ENCODE peak calls at places on chromosomes 13 and 19, in five cellular contexts. One of them, this sample, is unnamed.

GRCh38 chr19:42244452-42245220 is 2.2 kb upstream of the GSK3A start:
- DNase-seq in H1: peak; percentile 92
- DNase-seq in IMR-90: peak; percentile 93
- DNase-seq in colonic mucosa: peak; percentile 95
- DNase-seq in NB4: peak; percentile 93
- DNase-seq in this sample: peak; percentile 98

GRCh38 chr19:40519352-40520322 is 52.8 kb downstream of the SPTBN4 start:
- DNase-seq in H1: peak; percentile 77
- DNase-seq in IMR-90: peak; percentile 40
- DNase-seq in colonic mucosa: peak; percentile 27
- DNase-seq in NB4: no peak
- DNase-seq in this sample: peak; percentile 18

GRCh38 chr13:48412881-48413351 is at the start of gene LPAR6:
- DNase-seq in H1: no peak
- DNase-seq in IMR-90: peak; percentile 73
- DNase-seq in colonic mucosa: peak; percentile 42
- DNase-seq in NB4: peak; percentile 67
- DNase-seq in this sample: peak; percentile 70

GRCh38 chr13:114249062-114249461 is 14.4 kb downstream of the CDC16 start:
- DNase-seq in H1: peak; percentile 36
- DNase-seq in IMR-90: no peak
- DNase-seq in colonic mucosa: peak; percentile 33
- DNase-seq in NB4: no peak
- DNase-seq in this sample: no peak

GRCh38 chr13:45492538-45492937 is 27.8 kb downstream of the COG3 start:
- DNase-seq in H1: no peak
- DNase-seq in IMR-90: peak; percentile 79
- DNase-seq in colonic mucosa: no peak
- DNase-seq in NB4: no peak
- DNase-seq in this sample: peak; percentile 32

GRCh38 chr19:4689403-4689802 is 19.3 kb upstream of the MYDGF start:
- DNase-seq in H1: no peak
- DNase-seq in IMR-90: no peak
- DNase-seq in colonic mucosa: no peak
- DNase-seq in NB4: no peak
- DNase-seq in this sample: no peak

GRCh38 chr13:97307882-97308624 is 85.9 kb downstream of the MBNL2 start:
- DNase-seq in H1: no peak
- DNase-seq in IMR-90: peak; percentile 68
- DNase-seq in colonic mucosa: no peak
- DNase-seq in NB4: no peak
- DNase-seq in this sample: peak; percentile 78

GRCh38 chr13:37485766-37486165 is 112.8 kb downstream of the POSTN start:
- DNase-seq in H1: no peak
- DNase-seq in IMR-90: peak; percentile 33
- DNase-seq in colonic mucosa: no peak
- DNase-seq in NB4: no peak
- DNase-seq in this sample: no peak

GRCh38 chr19:6842871-6843607 is 44.3 kb upstream of the ADGRE1 start:
- DNase-seq in H1: no peak
- DNase-seq in IMR-90: no peak
- DNase-seq in colonic mucosa: no peak
- DNase-seq in NB4: no peak
- DNase-seq in this sample: no peak

GRCh38 chr13:33034061-33034460 is 17.8 kb downstream of the KL start:
- DNase-seq in H1: no peak
- DNase-seq in IMR-90: no peak
- DNase-seq in colonic mucosa: no peak
- DNase-seq in NB4: no peak
- DNase-seq in this sample: no peak

GRCh38 chr19:38839816-38840582 is 8.4 kb upstream of the ECH1 start:
- DNase-seq in H1: no peak
- DNase-seq in IMR-90: peak; percentile 40
- DNase-seq in colonic mucosa: no peak
- DNase-seq in NB4: no peak
- DNase-seq in this sample: no peak

GRCh38 chr13:73299787-73300186 is 241.0 kb downstream of the KLF5 start:
- DNase-seq in H1: no peak
- DNase-seq in IMR-90: peak; percentile 50
- DNase-seq in colonic mucosa: no peak
- DNase-seq in NB4: no peak
- DNase-seq in this sample: no peak

GRCh38 chr13:40518481-40518882 is 148.0 kb downstream of the FOXO1 start:
- DNase-seq in H1: peak; percentile 28
- DNase-seq in IMR-90: no peak
- DNase-seq in colonic mucosa: no peak
- DNase-seq in NB4: no peak
- DNase-seq in this sample: no peak

GRCh38 chr13:42968906-42969305 is 23.1 kb downstream of the EPSTI1 start:
- DNase-seq in H1: peak; percentile 67
- DNase-seq in IMR-90: no peak
- DNase-seq in colonic mucosa: peak; percentile 87
- DNase-seq in NB4: no peak
- DNase-seq in this sample: no peak

GRCh38 chr19:45638930-45639729 is at the start of gene EML2:
- DNase-seq in H1: peak; percentile 86
- DNase-seq in IMR-90: no peak
- DNase-seq in colonic mucosa: peak; percentile 78
- DNase-seq in NB4: peak; percentile 47
- DNase-seq in this sample: peak; percentile 56

GRCh38 chr19:33247441-33247819 is 21.8 kb upstream of the SLC7A10 start:
- DNase-seq in H1: no peak
- DNase-seq in IMR-90: no peak
- DNase-seq in colonic mucosa: no peak
- DNase-seq in NB4: no peak
- DNase-seq in this sample: no peak

GRCh38 chr13:80082396-80083096 is 258.4 kb downstream of the SPRY2 start:
- DNase-seq in H1: no peak
- DNase-seq in IMR-90: peak; percentile 74
- DNase-seq in colonic mucosa: no peak
- DNase-seq in NB4: no peak
- DNase-seq in this sample: peak; percentile 68

GRCh38 chr13:71137106-71137505 is 729.9 kb downstream of the DACH1 start:
- DNase-seq in H1: no peak
- DNase-seq in IMR-90: no peak
- DNase-seq in colonic mucosa: no peak
- DNase-seq in NB4: no peak
- DNase-seq in this sample: no peak

GRCh38 chr13:112838038-112838965 is 130.7 kb upstream of the MCF2L start:
- DNase-seq in H1: no peak
- DNase-seq in IMR-90: no peak
- DNase-seq in colonic mucosa: no peak
- DNase-seq in NB4: no peak
- DNase-seq in this sample: no peak

GRCh38 chr13:51549050-51549449 is 35.2 kb upstream of the WDFY2 start:
- DNase-seq in H1: no peak
- DNase-seq in IMR-90: no peak
- DNase-seq in colonic mucosa: no peak
- DNase-seq in NB4: peak; percentile 98
- DNase-seq in this sample: no peak

GRCh38 chr13:51551446-51551845 is 32.8 kb upstream of the WDFY2 start:
- DNase-seq in H1: no peak
- DNase-seq in IMR-90: no peak
- DNase-seq in colonic mucosa: no peak
- DNase-seq in NB4: no peak
- DNase-seq in this sample: no peak

GRCh38 chr13:51547425-51548176 is 36.7 kb upstream of the WDFY2 start:
- DNase-seq in H1: no peak
- DNase-seq in IMR-90: no peak
- DNase-seq in colonic mucosa: no peak
- DNase-seq in NB4: no peak
- DNase-seq in this sample: no peak

GRCh38 chr13:51550151-51550550 is 34.1 kb upstream of the WDFY2 start:
- DNase-seq in H1: no peak
- DNase-seq in IMR-90: no peak
- DNase-seq in colonic mucosa: no peak
- DNase-seq in NB4: peak; percentile 68
- DNase-seq in this sample: no peak

DNA sequence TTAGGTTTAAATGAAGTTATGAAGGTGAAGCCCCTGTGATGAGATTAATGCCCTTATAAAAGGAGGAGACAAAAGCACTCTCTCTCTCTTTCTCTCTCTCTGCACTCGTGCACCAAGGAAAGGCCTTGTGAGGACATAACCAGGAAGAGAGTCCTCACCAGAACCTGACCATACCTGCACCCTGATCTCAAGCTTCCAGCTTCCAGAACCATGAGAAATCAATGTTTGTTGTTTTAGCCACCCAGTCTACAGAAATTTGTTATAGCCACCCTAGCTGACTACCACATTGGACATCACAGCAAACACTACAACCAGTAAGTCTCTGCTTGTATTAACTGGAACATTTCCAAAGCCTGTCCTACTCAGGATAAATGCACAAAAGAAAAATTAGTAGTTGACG is 34.7 kb upstream of the WDFY2 start:
- DNase-seq in H1: no peak
- DNase-seq in IMR-90: no peak
- DNase-seq in colonic mucosa: no peak
- DNase-seq in NB4: no peak
- DNase-seq in this sample: no peak
- TF ChIP-seq CTCF in H1: no peak
- TF ChIP-seq CTCF in IMR-90: no peak
- TF ChIP-seq CTCF in colonic mucosa: no peak
- TF ChIP-seq CTCF in NB4: no peak
- TF ChIP-seq CTCF in this sample: no peak

DNA sequence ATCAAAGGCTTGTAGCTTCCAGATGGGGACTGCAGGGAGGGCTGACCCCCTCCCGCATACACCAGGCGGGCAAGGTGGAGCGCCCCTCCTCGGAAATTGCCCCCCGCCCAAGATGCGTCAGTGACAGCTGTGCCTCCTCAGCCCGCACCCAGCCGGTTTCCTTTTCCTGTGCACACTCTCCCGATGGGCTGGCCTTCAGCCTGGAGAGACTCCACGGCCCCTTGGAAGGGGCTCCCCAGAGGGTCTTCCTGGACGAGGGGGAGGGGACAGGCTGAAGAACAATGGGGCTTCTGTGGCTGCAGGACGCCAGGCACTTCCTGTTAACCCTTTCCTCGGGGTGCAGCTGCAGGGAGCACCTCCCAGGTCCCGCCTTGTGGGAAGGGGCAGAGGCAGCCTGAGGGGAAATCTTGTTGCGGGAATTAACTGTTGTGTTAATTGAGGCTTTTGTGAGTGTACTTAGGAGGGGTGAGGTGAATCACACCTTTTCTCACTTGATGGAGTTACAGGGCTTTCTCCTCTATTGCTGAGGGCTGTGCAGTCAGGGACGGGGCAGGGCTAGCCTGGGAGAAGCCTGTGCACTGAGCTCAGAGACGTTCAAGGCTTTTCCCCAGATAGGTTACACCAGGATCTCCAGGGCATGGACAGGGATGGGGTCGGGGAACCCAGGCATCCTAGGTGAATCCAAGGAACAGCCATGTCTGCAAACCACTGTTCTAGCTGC is 14.3 kb downstream of the IER2 start:
- DNase-seq in H1: peak; percentile 89
- DNase-seq in IMR-90: peak; percentile 61
- DNase-seq in colonic mucosa: peak; percentile 81
- DNase-seq in NB4: peak; percentile 82
- DNase-seq in this sample: peak; percentile 72
- H3K4me3 ChIP-seq in H1: peak overlapping the region; percentile 51
- H3K4me3 ChIP-seq in IMR-90: no peak overlapping the region
- H3K4me3 ChIP-seq in colonic mucosa: peak overlapping the region; percentile 30
- H3K4me3 ChIP-seq in NB4: no peak overlapping the region
- H3K4me3 ChIP-seq in this sample: peak overlapping the region; percentile 22

GRCh38 chr19:47362321-47362720 is 13.2 kb downstream of the DHX34 start:
- DNase-seq in H1: no peak
- DNase-seq in IMR-90: no peak
- DNase-seq in colonic mucosa: no peak
- DNase-seq in NB4: no peak
- DNase-seq in this sample: no peak

GRCh38 chr19:47357788-47358680 is 8.9 kb downstream of the DHX34 start:
- DNase-seq in H1: peak; percentile 73
- DNase-seq in IMR-90: no peak
- DNase-seq in colonic mucosa: no peak
- DNase-seq in NB4: peak; percentile 78
- DNase-seq in this sample: no peak

GRCh38 chr19:47363758-47364529 is 14.8 kb downstream of the DHX34 start:
- DNase-seq in H1: no peak
- DNase-seq in IMR-90: peak; percentile 65
- DNase-seq in colonic mucosa: no peak
- DNase-seq in NB4: peak; percentile 68
- DNase-seq in this sample: peak; percentile 72
- TF ChIP-seq CTCF in H1: no peak
- TF ChIP-seq CTCF in IMR-90: no peak
- TF ChIP-seq CTCF in colonic mucosa: no peak
- TF ChIP-seq CTCF in NB4: no peak
- TF ChIP-seq CTCF in this sample: no peak

GRCh38 chr13:30802953-30803478 is 67.7 kb downstream of the ALOX5AP start:
- DNase-seq in H1: peak; percentile 93
- DNase-seq in IMR-90: peak; percentile 70
- DNase-seq in colonic mucosa: peak; percentile 87
- DNase-seq in NB4: peak; percentile 85
- DNase-seq in this sample: peak; percentile 66
- H3K4me3 ChIP-seq in H1: no peak overlapping the region
- H3K4me3 ChIP-seq in IMR-90: no peak overlapping the region
- H3K4me3 ChIP-seq in colonic mucosa: no peak overlapping the region
- H3K4me3 ChIP-seq in NB4: no peak overlapping the region
- H3K4me3 ChIP-seq in this sample: peak overlapping the region; percentile 45

This sample was measured in foreskin fibroblast.